ENCODE peak calls at places on chromosomes 6 and 20, in ten cellular contexts. One of them, this sample, is unnamed.

GRCh38 chr6:138590796-138591709 is 91.8 kb upstream of the NHSL1 start:
- DNase-seq in DMS 273 treated with DMSO at 0.1 percent for 48 hours: peak; percentile 29
- DNase-seq in mesendoderm: peak; percentile 90
- DNase-seq in posterior cingulate gyrus: no peak
- DNase-seq in neural progenitor cell: peak; percentile 82
- DNase-seq in islet precursor cell: peak; percentile 87
- DNase-seq in prostate gland: peak; percentile 46
- DNase-seq in astrocyte: no peak
- DNase-seq in amygdala: peak; percentile 9
- DNase-seq in NCI-H1694: peak; percentile 67
- DNase-seq in this sample: peak; percentile 70

GRCh38 chr20:37359836-37360235 is 13.9 kb downstream of the SRC start:
- DNase-seq in amygdala: no peak
- DNase-seq in prostate gland: no peak
- DNase-seq in neural progenitor cell: no peak
- DNase-seq in mesendoderm: no peak
- DNase-seq in posterior cingulate gyrus: no peak
- DNase-seq in astrocyte: no peak
- DNase-seq in NCI-H1694: no peak
- DNase-seq in islet precursor cell: no peak
- DNase-seq in DMS 273 treated with DMSO at 0.1 percent for 48 hours: no peak
- DNase-seq in this sample: no peak

GRCh38 chr6:46932941-46933340 is 11.2 kb upstream of the ADGRF5 start:
- DNase-seq in posterior cingulate gyrus: no peak
- DNase-seq in DMS 273 treated with DMSO at 0.1 percent for 48 hours: no peak
- DNase-seq in islet precursor cell: no peak
- DNase-seq in astrocyte: peak; percentile 77
- DNase-seq in neural progenitor cell: no peak
- DNase-seq in NCI-H1694: no peak
- DNase-seq in mesendoderm: no peak
- DNase-seq in prostate gland: no peak
- DNase-seq in amygdala: no peak
- DNase-seq in this sample: no peak

GRCh38 chr6:51489133-51489532 is 598.3 kb downstream of the PKHD1 start:
- DNase-seq in DMS 273 treated with DMSO at 0.1 percent for 48 hours: no peak
- DNase-seq in posterior cingulate gyrus: no peak
- DNase-seq in amygdala: no peak
- DNase-seq in neural progenitor cell: no peak
- DNase-seq in astrocyte: no peak
- DNase-seq in NCI-H1694: no peak
- DNase-seq in mesendoderm: no peak
- DNase-seq in islet precursor cell: no peak
- DNase-seq in prostate gland: no peak
- DNase-seq in this sample: no peak

GRCh38 chr6:32947552-32948465 is 5.1 kb downstream of the HLA-DMA start:
- DNase-seq in astrocyte: no peak
- DNase-seq in DMS 273 treated with DMSO at 0.1 percent for 48 hours: no peak
- DNase-seq in amygdala: no peak
- DNase-seq in neural progenitor cell: peak; percentile 78
- DNase-seq in islet precursor cell: peak; percentile 84
- DNase-seq in posterior cingulate gyrus: no peak
- DNase-seq in prostate gland: peak; percentile 38
- DNase-seq in mesendoderm: peak; percentile 74
- DNase-seq in NCI-H1694: peak; percentile 35
- DNase-seq in this sample: peak; percentile 44

GRCh38 chr6:135496805-135497411 is 632 bp downstream of the AHI1 start:
- DNase-seq in astrocyte: no peak
- DNase-seq in posterior cingulate gyrus: no peak
- DNase-seq in amygdala: no peak
- DNase-seq in mesendoderm: no peak
- DNase-seq in islet precursor cell: no peak
- DNase-seq in DMS 273 treated with DMSO at 0.1 percent for 48 hours: peak; percentile 26
- DNase-seq in prostate gland: no peak
- DNase-seq in NCI-H1694: no peak
- DNase-seq in neural progenitor cell: no peak
- DNase-seq in this sample: peak; percentile 10

GRCh38 chr6:148689168-148689567 is 57.7 kb upstream of the UST start:
- DNase-seq in mesendoderm: no peak
- DNase-seq in DMS 273 treated with DMSO at 0.1 percent for 48 hours: no peak
- DNase-seq in NCI-H1694: no peak
- DNase-seq in astrocyte: no peak
- DNase-seq in neural progenitor cell: no peak
- DNase-seq in amygdala: no peak
- DNase-seq in prostate gland: no peak
- DNase-seq in islet precursor cell: no peak
- DNase-seq in posterior cingulate gyrus: no peak
- DNase-seq in this sample: no peak

GRCh38 chr6:154474636-154475428 is 35.7 kb downstream of the CNKSR3 start:
- DNase-seq in posterior cingulate gyrus: no peak
- DNase-seq in neural progenitor cell: no peak
- DNase-seq in prostate gland: peak; percentile 56
- DNase-seq in mesendoderm: no peak
- DNase-seq in NCI-H1694: no peak
- DNase-seq in islet precursor cell: peak; percentile 68
- DNase-seq in DMS 273 treated with DMSO at 0.1 percent for 48 hours: no peak
- DNase-seq in amygdala: no peak
- DNase-seq in astrocyte: peak; percentile 87
- DNase-seq in this sample: no peak

GRCh38 chr6:1025821-1026220 is 286.1 kb upstream of the FOXQ1 start:
- DNase-seq in DMS 273 treated with DMSO at 0.1 percent for 48 hours: no peak
- DNase-seq in mesendoderm: no peak
- DNase-seq in islet precursor cell: no peak
- DNase-seq in prostate gland: no peak
- DNase-seq in astrocyte: no peak
- DNase-seq in posterior cingulate gyrus: no peak
- DNase-seq in neural progenitor cell: no peak
- DNase-seq in NCI-H1694: no peak
- DNase-seq in amygdala: no peak
- DNase-seq in this sample: no peak

GRCh38 chr6:81895511-81896185 is 143.2 kb upstream of the TENT5A start:
- DNase-seq in astrocyte: peak; percentile 99
- DNase-seq in DMS 273 treated with DMSO at 0.1 percent for 48 hours: no peak
- DNase-seq in islet precursor cell: peak; percentile 78
- DNase-seq in neural progenitor cell: no peak
- DNase-seq in amygdala: no peak
- DNase-seq in posterior cingulate gyrus: no peak
- DNase-seq in NCI-H1694: no peak
- DNase-seq in mesendoderm: peak; percentile 23
- DNase-seq in prostate gland: no peak
- DNase-seq in this sample: no peak

GRCh38 chr6:39029156-39030011 is 19.2 kb upstream of the GLP1R start:
- DNase-seq in mesendoderm: peak; percentile 72
- DNase-seq in prostate gland: no peak
- DNase-seq in neural progenitor cell: peak; percentile 61
- DNase-seq in NCI-H1694: no peak
- DNase-seq in amygdala: no peak
- DNase-seq in DMS 273 treated with DMSO at 0.1 percent for 48 hours: peak; percentile 2
- DNase-seq in islet precursor cell: peak; percentile 71
- DNase-seq in posterior cingulate gyrus: no peak
- DNase-seq in astrocyte: no peak
- DNase-seq in this sample: no peak

GRCh38 chr6:141484726-141485125 is 648.0 kb upstream of the GJE1 start:
- DNase-seq in posterior cingulate gyrus: peak; percentile 54
- DNase-seq in mesendoderm: no peak
- DNase-seq in neural progenitor cell: no peak
- DNase-seq in DMS 273 treated with DMSO at 0.1 percent for 48 hours: no peak
- DNase-seq in amygdala: no peak
- DNase-seq in astrocyte: no peak
- DNase-seq in prostate gland: no peak
- DNase-seq in islet precursor cell: no peak
- DNase-seq in NCI-H1694: no peak
- DNase-seq in this sample: no peak

GRCh38 chr20:31788578-31788977 is 30.6 kb upstream of the MYLK2 start:
- DNase-seq in neural progenitor cell: no peak
- DNase-seq in amygdala: no peak
- DNase-seq in astrocyte: no peak
- DNase-seq in DMS 273 treated with DMSO at 0.1 percent for 48 hours: no peak
- DNase-seq in posterior cingulate gyrus: no peak
- DNase-seq in islet precursor cell: no peak
- DNase-seq in prostate gland: no peak
- DNase-seq in NCI-H1694: no peak
- DNase-seq in mesendoderm: peak; percentile 44
- DNase-seq in this sample: no peak

GRCh38 chr6:167233490-167233889 is 57.6 kb upstream of the UNC93A start:
- DNase-seq in mesendoderm: peak; percentile 82
- DNase-seq in DMS 273 treated with DMSO at 0.1 percent for 48 hours: no peak
- DNase-seq in prostate gland: no peak
- DNase-seq in astrocyte: no peak
- DNase-seq in posterior cingulate gyrus: no peak
- DNase-seq in NCI-H1694: no peak
- DNase-seq in islet precursor cell: peak; percentile 86
- DNase-seq in neural progenitor cell: no peak
- DNase-seq in amygdala: no peak
- DNase-seq in this sample: no peak

GRCh38 chr20:11375966-11376365 is 541.7 kb upstream of the BTBD3 start:
- DNase-seq in mesendoderm: no peak
- DNase-seq in prostate gland: no peak
- DNase-seq in posterior cingulate gyrus: no peak
- DNase-seq in neural progenitor cell: no peak
- DNase-seq in DMS 273 treated with DMSO at 0.1 percent for 48 hours: no peak
- DNase-seq in islet precursor cell: no peak
- DNase-seq in astrocyte: no peak
- DNase-seq in amygdala: no peak
- DNase-seq in NCI-H1694: no peak
- DNase-seq in this sample: no peak

GRCh38 chr6:143504369-143504768 is 7.2 kb downstream of the FUCA2 start:
- DNase-seq in islet precursor cell: no peak
- DNase-seq in mesendoderm: no peak
- DNase-seq in DMS 273 treated with DMSO at 0.1 percent for 48 hours: no peak
- DNase-seq in NCI-H1694: no peak
- DNase-seq in astrocyte: no peak
- DNase-seq in posterior cingulate gyrus: no peak
- DNase-seq in amygdala: no peak
- DNase-seq in neural progenitor cell: no peak
- DNase-seq in prostate gland: no peak
- DNase-seq in this sample: no peak

GRCh38 chr6:156308604-156309003 is 468.6 kb upstream of the ARID1B start:
- DNase-seq in mesendoderm: no peak
- DNase-seq in astrocyte: no peak
- DNase-seq in DMS 273 treated with DMSO at 0.1 percent for 48 hours: no peak
- DNase-seq in NCI-H1694: no peak
- DNase-seq in prostate gland: no peak
- DNase-seq in neural progenitor cell: no peak
- DNase-seq in amygdala: no peak
- DNase-seq in posterior cingulate gyrus: no peak
- DNase-seq in islet precursor cell: no peak
- DNase-seq in this sample: no peak

GRCh38 chr20:44247676-44248419 is 740 bp downstream of the GDAP1L1 start:
- DNase-seq in amygdala: no peak
- DNase-seq in prostate gland: no peak
- DNase-seq in DMS 273 treated with DMSO at 0.1 percent for 48 hours: no peak
- DNase-seq in islet precursor cell: peak; percentile 85
- DNase-seq in NCI-H1694: no peak
- DNase-seq in mesendoderm: peak; percentile 78
- DNase-seq in posterior cingulate gyrus: peak; percentile 85
- DNase-seq in neural progenitor cell: peak; percentile 94
- DNase-seq in astrocyte: peak; percentile 5
- DNase-seq in this sample: peak; percentile 28

GRCh38 chr6:31945507-31946369 is at the start of gene CFB:
- DNase-seq in neural progenitor cell: peak; percentile 8
- DNase-seq in NCI-H1694: no peak
- DNase-seq in posterior cingulate gyrus: peak; percentile 81
- DNase-seq in mesendoderm: peak; percentile 13
- DNase-seq in prostate gland: peak; percentile 83
- DNase-seq in amygdala: no peak
- DNase-seq in islet precursor cell: no peak
- DNase-seq in astrocyte: peak; percentile 71
- DNase-seq in DMS 273 treated with DMSO at 0.1 percent for 48 hours: no peak
- DNase-seq in this sample: no peak

GRCh38 chr20:57838670-57839142 is 128.9 kb upstream of the PMEPA1 start:
- DNase-seq in neural progenitor cell: no peak
- DNase-seq in prostate gland: no peak
- DNase-seq in islet precursor cell: no peak
- DNase-seq in NCI-H1694: peak; percentile 79
- DNase-seq in mesendoderm: no peak
- DNase-seq in posterior cingulate gyrus: no peak
- DNase-seq in DMS 273 treated with DMSO at 0.1 percent for 48 hours: peak; percentile 92
- DNase-seq in astrocyte: peak; percentile 90
- DNase-seq in amygdala: no peak
- DNase-seq in this sample: no peak

This sample was measured in cerebellum.